ENCODE peak calls at places on chromosomes 4 and X, in six cellular contexts. Z, E, V, J, W and B are unnamed samples.
A peak's percentile ranks its signal among the peaks of the same experiment; 100 is the strongest.

GRCh38 chrX:10749113-10749512 is 128.7 kb upstream of the MID1 start:
- DNase-seq in Z (no peak), E (no peak), V (no peak), J (no peak), W (no peak), B (no peak)

GRCh38 chr4:129545599-129546278 is 449.8 kb downstream of the C4orf33 start:
- DNase-seq in Z (peak; percentile 73), E (peak; percentile 65), V (peak; percentile 75), J (peak; percentile 73), W (no peak), B (no peak)

GRCh38 chr4:123397276-123398150 is 918 bp downstream of the SPRY1 start:
- DNase-seq in Z (peak; percentile 76), E (peak; percentile 72), V (peak; percentile 79), J (peak; percentile 39), W (peak; percentile 71), B (peak; percentile 19)

GRCh38 chr4:168095776-168096443 is 3.6 kb downstream of the ANXA10 start:
- DNase-seq in Z (no peak), E (no peak), V (no peak), J (no peak), W (no peak), B (no peak)

GRCh38 chr4:60879135-60879701 is 320.9 kb upstream of the ADGRL3 start:
- DNase-seq in Z (no peak), E (no peak), V (no peak), J (no peak), W (no peak), B (no peak)

GRCh38 chrX:1535241-1536041 is 1.5 kb downstream of the P2RY8 start:
- DNase-seq in Z (no peak), E (no peak), V (no peak), J (peak; percentile 45), W (no peak), B (no peak)

GRCh38 chr4:11732155-11732554 is 303.5 kb upstream of the HS3ST1 start:
- DNase-seq in Z (no peak), E (no peak), V (no peak), J (no peak), W (no peak), B (no peak)

GRCh38 chr4:127781303-127782024 is 658 bp upstream of the HSPA4L start:
- DNase-seq in Z (peak; percentile 46), E (peak; percentile 70), V (peak; percentile 63), J (peak; percentile 27), W (peak; percentile 12), B (no peak)

GRCh38 chr4:87005690-87006461 is 71.1 kb downstream of the AFF1 start:
- DNase-seq in Z (no peak), E (no peak), V (no peak), J (no peak), W (no peak), B (no peak)

GRCh38 chrX:123173833-123174232 is 10.2 kb upstream of the GRIA3 start:
- DNase-seq in Z (no peak), E (no peak), V (no peak), J (no peak), W (no peak), B (no peak)

GRCh38 chr4:165158762-165159161 is 46.1 kb upstream of the TMEM192 start:
- DNase-seq in Z (no peak), E (no peak), V (no peak), J (no peak), W (no peak), B (no peak)

GRCh38 chr4:148926861-148927260 is 484.6 kb upstream of the NR3C2 start:
- DNase-seq in Z (no peak), E (peak; percentile 38), V (no peak), J (peak; percentile 27), W (no peak), B (no peak)

GRCh38 chr4:5992171-5993062 is 25.8 kb downstream of the C4orf50 start:
- DNase-seq in Z (no peak), E (no peak), V (no peak), J (no peak), W (no peak), B (no peak)

GRCh38 chr4:40305329-40306193 is 29.6 kb upstream of the CHRNA9 start:
- DNase-seq in Z (no peak), E (no peak), V (no peak), J (no peak), W (no peak), B (no peak)

GRCh38 chrX:73556159-73556558 is 6.8 kb upstream of the CHIC1 start:
- DNase-seq in Z (no peak), E (no peak), V (no peak), J (no peak), W (no peak), B (no peak)

GRCh38 chr4:35038845-35039244 is 1205.5 kb downstream of the ARAP2 start:
- DNase-seq in Z (no peak), E (no peak), V (no peak), J (no peak), W (no peak), B (no peak)

GRCh38 chr4:6183740-6184139 is 16.6 kb downstream of the JAKMIP1 start:
- DNase-seq in Z (no peak), E (no peak), V (no peak), J (no peak), W (no peak), B (no peak)

GRCh38 chr4:156970501-156971167 is 965 bp downstream of the PDGFC start:
- DNase-seq in Z (peak; percentile 76), E (peak; percentile 80), V (peak; percentile 78), J (peak; percentile 75), W (peak; percentile 54), B (no peak)

GRCh38 chr4:109752545-109752944 is 22.7 kb upstream of the PLA2G12A start:
- DNase-seq in Z (no peak), E (no peak), V (no peak), J (no peak), W (no peak), B (no peak)

GRCh38 chr4:139764686-139765085 is 99.1 kb downstream of the MGST2 start:
- DNase-seq in Z (no peak), E (no peak), V (no peak), J (no peak), W (no peak), B (no peak)

GRCh38 chrX:40273356-40274050 is 175.7 kb upstream of the BCOR start:
- DNase-seq in Z (no peak), E (peak; percentile 76), V (peak; percentile 55), J (peak; percentile 80), W (no peak), B (no peak)

GRCh38 chr4:137956256-137956655 is 285.9 kb downstream of the SLC7A11 start:
- DNase-seq in Z (no peak), E (no peak), V (no peak), J (no peak), W (no peak), B (no peak)

GRCh38 chr4:2042207-2042946 is 16.8 kb upstream of the NAT8L start:
- DNase-seq in Z (peak; percentile 50), E (no peak), V (peak; percentile 46), J (peak; percentile 32), W (no peak), B (no peak)

GRCh38 chrX:38080808-38081207 is 74.5 kb downstream of the SYTL5 start:
- DNase-seq in Z (no peak), E (no peak), V (no peak), J (no peak), W (no peak), B (no peak)

GRCh38 chr4:70994387-70995099 is 1.1 kb downstream of the DCK start:
- DNase-seq in Z (no peak), E (no peak), V (no peak), J (no peak), W (no peak), B (no peak)

DNA sequence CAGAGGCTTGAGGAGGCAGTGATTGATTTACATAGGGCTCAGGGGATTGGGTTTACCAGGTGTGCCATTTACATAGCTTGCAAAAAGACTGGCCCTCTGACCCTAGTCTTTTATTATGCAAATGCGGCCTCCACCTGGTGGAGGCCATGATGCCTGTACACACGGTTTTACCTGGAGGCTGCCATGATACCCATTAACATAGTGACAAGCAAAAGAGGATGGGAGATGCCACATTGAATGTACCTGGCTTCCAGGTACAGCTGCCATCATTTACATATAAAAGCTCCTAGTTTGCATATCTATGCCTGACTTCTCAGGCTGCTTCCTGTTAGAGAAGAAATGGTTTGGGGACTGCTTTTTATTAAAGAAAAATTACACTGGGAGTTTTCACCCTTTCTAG is 72.0 kb downstream of the NEXMIF start:
- DNase-seq in Z (no peak), E (no peak), V (no peak), J (no peak), W (no peak), B (no peak)
- H3K9me3 ChIP-seq in Z (peaks cover 7% of the 10 kb centered on the region), E (peaks cover 22% of the 10 kb centered on the region), V (no peaks in the 10 kb centered on the region), J (no peaks in the 10 kb centered on the region), W (peaks cover 2% of the 10 kb centered on the region), B (no peaks in the 10 kb centered on the region)

DNA sequence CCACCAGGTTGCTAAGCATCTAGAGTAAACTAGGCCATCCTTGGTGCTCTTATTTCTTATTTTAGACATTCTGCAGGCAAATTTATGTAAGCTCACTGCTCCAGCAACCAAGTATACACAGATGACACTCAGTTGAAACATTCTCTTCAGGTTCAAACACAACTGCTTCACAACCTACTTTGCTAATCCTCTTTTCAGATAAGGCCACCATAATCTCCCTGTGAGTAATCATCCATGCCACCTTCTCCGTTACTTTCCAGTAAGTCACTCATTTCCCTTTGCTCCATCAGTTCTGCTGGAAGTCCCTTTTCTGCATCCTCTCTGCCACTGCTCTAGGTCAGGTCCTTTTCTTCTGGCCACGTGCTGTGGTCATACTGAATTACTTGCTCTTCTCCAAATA is 120.2 kb upstream of the WDFY3 start:
- DNase-seq in Z (no peak), E (no peak), V (no peak), J (no peak), W (no peak), B (no peak)
- H3K9me3 ChIP-seq in Z (no peaks in the 10 kb centered on the region), E (no peaks in the 10 kb centered on the region), V (no peaks in the 10 kb centered on the region), J (no peaks in the 10 kb centered on the region), W (no peaks in the 10 kb centered on the region), B (no peaks in the 10 kb centered on the region)

DNA sequence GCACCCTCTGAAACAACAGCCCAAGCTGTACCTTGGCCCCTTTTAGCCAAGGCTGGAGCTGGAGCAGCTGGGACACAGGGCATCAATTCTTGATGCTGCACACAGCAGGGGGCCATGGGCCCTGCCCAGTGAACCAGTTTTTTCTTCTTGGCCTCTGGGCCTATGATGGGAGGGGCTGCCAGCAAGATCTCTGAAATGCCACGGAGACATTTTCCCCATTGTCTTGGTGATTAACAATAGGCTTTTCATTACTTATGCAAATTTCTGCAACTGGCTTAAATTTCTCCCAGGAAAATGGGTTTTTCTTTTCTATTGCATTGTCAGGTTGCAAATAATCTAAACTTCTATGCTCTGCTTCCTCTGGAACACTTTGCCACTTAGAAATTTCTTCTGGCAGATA is 49.1 kb downstream of the SPANXA2 start:
- DNase-seq in Z (no peak), E (no peak), V (no peak), J (no peak), W (no peak), B (no peak)
- H3K9me3 ChIP-seq in Z (no peaks in the 10 kb centered on the region), E (no peaks in the 10 kb centered on the region), V (no peaks in the 10 kb centered on the region), J (no peaks in the 10 kb centered on the region), W (no peaks in the 10 kb centered on the region), B (no peaks in the 10 kb centered on the region)

DNA sequence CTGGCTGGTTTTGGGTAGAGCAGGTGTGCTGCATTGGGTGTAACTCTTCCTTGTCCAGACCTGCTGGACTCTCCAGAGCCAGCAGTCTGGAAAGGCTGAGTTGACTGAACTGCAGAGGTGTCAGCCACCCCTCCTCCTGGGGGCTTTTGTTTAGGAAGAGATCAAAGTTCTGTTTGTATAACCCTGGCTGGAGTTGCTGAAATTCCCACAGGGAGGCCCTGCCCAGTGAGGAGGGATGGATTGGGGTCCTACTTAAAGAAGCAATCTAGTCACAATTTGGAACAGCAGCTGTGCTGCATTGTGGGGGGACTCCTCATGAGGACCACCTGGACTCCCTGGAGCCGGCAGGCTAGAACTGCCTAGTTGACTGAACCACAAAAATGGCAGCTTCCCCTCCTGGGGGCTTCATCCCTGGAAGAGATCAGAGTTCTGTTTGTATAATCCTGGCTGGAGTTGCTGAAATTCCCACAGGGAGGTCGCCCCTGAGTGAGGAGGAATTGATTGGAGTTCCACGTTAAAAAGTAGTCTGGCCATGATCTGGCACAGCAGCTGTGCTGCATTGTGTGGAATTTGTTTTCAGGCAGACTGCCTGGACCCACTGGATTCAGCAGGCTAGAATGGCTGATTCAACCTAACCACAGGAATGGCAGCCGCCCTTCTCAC is 264.9 kb upstream of the ZC4H2 start:
- DNase-seq in Z (no peak), E (no peak), V (no peak), J (no peak), W (no peak), B (no peak)
- H3K9me3 ChIP-seq in Z (no peaks in the 10 kb centered on the region), E (peaks cover 2% of the 10 kb centered on the region), V (no peaks in the 10 kb centered on the region), J (no peaks in the 10 kb centered on the region), W (no peaks in the 10 kb centered on the region), B (peaks cover 2% of the 10 kb centered on the region)